ENCODE peak calls at places on chromosomes 1 and 21, in six cellular contexts. O is activated T-helper 1 cell treated with Interleukin-2 at 50 U/mL for 16 hours, R is NCI-H526, B is NCI-H1105, L is NCI-H1436, K is transverse colon. A is an unnamed sample.
A peak's percentile ranks its signal among the peaks of the same experiment; 100 is the strongest.

GRCh38 chr1:167298328-167298727 is 77.6 kb downstream of the POU2F1 start:
- DNase-seq in O (no peak), L (no peak), K (no peak), B (no peak), R (no peak), A (no peak)

GRCh38 chr1:35448344-35448801 is 108.8 kb downstream of the KIAA0319L start:
- DNase-seq in B (no peak), O (no peak), K (no peak), R (no peak), L (no peak), A (no peak)

GRCh38 chr1:64701886-64702285 is 43.0 kb upstream of the RAVER2 start:
- DNase-seq in O (no peak), B (no peak), L (no peak), K (no peak), R (no peak), A (no peak)

GRCh38 chr1:94462606-94463005 is 44.4 kb downstream of the ABCD3 start:
- DNase-seq in R (no peak), B (no peak), K (no peak), L (no peak), O (no peak), A (no peak)

GRCh38 chr1:154497026-154497806 is 4.8 kb upstream of the TDRD10 start:
- DNase-seq in B (no peak), R (no peak), K (no peak), L (no peak), O (no peak), A (no peak)

GRCh38 chr1:29259802-29260441 is 23.6 kb downstream of the PTPRU start:
- DNase-seq in R (no peak), O (no peak), L (no peak), K (peak; percentile 59), B (no peak), A (no peak)

GRCh38 chr1:94799201-94799600 is 21.0 kb upstream of the SLC44A3 start:
- DNase-seq in B (no peak), R (no peak), K (no peak), O (no peak), L (no peak), A (no peak)

GRCh38 chr1:62333431-62333830 is 14.2 kb upstream of the KANK4 start:
- DNase-seq in L (no peak), B (no peak), O (no peak), K (no peak), R (no peak), A (no peak)

GRCh38 chr1:72557446-72558049 is 275.2 kb upstream of the NEGR1 start:
- DNase-seq in B (no peak), R (no peak), O (no peak), K (no peak), L (peak; percentile 5), A (no peak)

GRCh38 chr1:207711285-207711684 is 40.6 kb upstream of the CD46 start:
- DNase-seq in B (no peak), K (no peak), O (no peak), L (no peak), R (no peak), A (no peak)

GRCh38 chr1:30475201-30475600 is 248.2 kb downstream of the MATN1 start:
- DNase-seq in O (no peak), L (no peak), K (no peak), R (no peak), B (no peak), A (no peak)

GRCh38 chr1:6272476-6273270 is 11.8 kb upstream of the GPR153 start:
- DNase-seq in K (no peak), L (no peak), O (no peak), B (no peak), R (no peak), A (no peak)

GRCh38 chr1:160539896-160540858 is 17.1 kb upstream of the SLAMF6 start:
- DNase-seq in K (peak; percentile 64), R (no peak), O (peak; percentile 34), B (no peak), L (no peak), A (no peak)

GRCh38 chr21:37461494-37461893 is 94.9 kb downstream of the DYRK1A start:
- DNase-seq in K (no peak), R (no peak), B (no peak), O (no peak), L (no peak), A (no peak)

GRCh38 chr1:31297273-31298247 is 728 bp downstream of the ZCCHC17 start:
- DNase-seq in K (no peak), L (no peak), O (no peak), R (peak; percentile 22), B (no peak), A (no peak)